ENCODE peak calls at places on chromosomes 11 and 22, in ten cellular contexts. W, A, V, I, M, P, G, U, B and H are unnamed samples.

GRCh38 chr22:42207918-42208317 is 62.5 kb downstream of the TCF20 start:
- DNase-seq in W (no peak), G (no peak), P (no peak), I (no peak), M (no peak), U (no peak), B (no peak), V (no peak), A (no peak), H (no peak)

GRCh38 chr22:25478573-25478972 is 85.9 kb upstream of the GRK3 start:
- DNase-seq in P (no peak), A (no peak), I (peak), M (no peak), W (no peak), U (no peak), V (no peak), G (no peak), B (no peak), H (no peak)

GRCh38 chr11:1565904-1566247 is 6.2 kb downstream of the DUSP8 start:
- DNase-seq in A (no peak), V (no peak), P (no peak), M (no peak), W (no peak), U (no peak), I (no peak), B (no peak), G (no peak), H (no peak)

GRCh38 chr11:72752088-72752914 is at the start of gene ARAP1:
- DNase-seq in A (peak), P (peak), G (peak), U (peak), W (peak), I (peak), M (peak), B (peak), V (peak), H (peak)

GRCh38 chr11:35825386-35825785 is 118.5 kb upstream of the LDLRAD3 start:
- DNase-seq in V (no peak), B (no peak), A (no peak), G (no peak), P (no peak), U (no peak), M (no peak), I (no peak), W (no peak), H (no peak)

GRCh38 chr11:38448284-38448683 is 1850.2 kb upstream of the RAG2 start:
- DNase-seq in W (no peak), I (no peak), P (no peak), G (no peak), A (peak), V (no peak), M (peak), U (no peak), B (no peak), H (no peak)

GRCh38 chr22:22948651-22949611 is 61.3 kb downstream of the IGLL5 start:
- DNase-seq in M (no peak), U (no peak), B (no peak), V (no peak), W (no peak), I (no peak), G (no peak), A (no peak), P (peak), H (no peak)

GRCh38 chr11:34243620-34244493 is 114.0 kb downstream of the ABTB2 start:
- DNase-seq in B (no peak), G (no peak), U (peak), M (no peak), A (no peak), V (no peak), I (peak), W (peak), P (no peak), H (no peak)

GRCh38 chr11:31783264-31783663 is 27.9 kb downstream of the PAX6 start:
- DNase-seq in I (no peak), P (no peak), V (no peak), M (no peak), W (no peak), U (no peak), G (no peak), B (no peak), A (no peak), H (no peak)

GRCh38 chr11:2590131-2590950 is 109.5 kb downstream of the KCNQ1OT1 start:
- DNase-seq in P (peak), U (no peak), G (no peak), V (no peak), I (no peak), M (no peak), A (no peak), W (no peak), B (no peak), H (no peak)

GRCh38 chr11:93518081-93518480 is 25.1 kb downstream of the SMCO4 start:
- DNase-seq in M (no peak), B (no peak), U (no peak), W (no peak), P (no peak), I (no peak), V (no peak), A (no peak), G (no peak), H (no peak)

GRCh38 chr11:64489831-64490441 is 101.1 kb upstream of the SLC22A12 start:
- DNase-seq in M (peak), W (peak), U (peak), G (no peak), B (peak), A (peak), I (peak), P (peak), V (peak), H (peak)

GRCh38 chr22:19509923-19510322 is 14.3 kb downstream of the CLDN5 start:
- DNase-seq in M (no peak), B (no peak), P (peak), I (no peak), A (no peak), W (no peak), U (no peak), V (no peak), G (no peak), H (no peak)

GRCh38 chr11:129383060-129383459 is 7.4 kb downstream of the BARX2 start:
- DNase-seq in I (no peak), W (no peak), B (no peak), V (no peak), U (no peak), A (peak), P (no peak), G (no peak), M (no peak), H (no peak)

GRCh38 chr11:128891912-128892398 is 799 bp downstream of the KCNJ5 start:
- DNase-seq in I (peak), W (no peak), V (no peak), U (no peak), G (no peak), M (no peak), A (no peak), P (no peak), B (no peak), H (no peak)

GRCh38 chr11:94854770-94855633 is 86.8 kb downstream of the AMOTL1 start:
- DNase-seq in U (no peak), I (no peak), P (no peak), W (no peak), M (no peak), G (no peak), V (no peak), A (no peak), B (no peak), H (no peak)

GRCh38 chr11:58494096-58494495 is 13.8 kb downstream of the OR5B21 start:
- DNase-seq in U (no peak), G (no peak), W (no peak), V (no peak), B (no peak), M (no peak), P (no peak), I (no peak), A (no peak), H (no peak)

GRCh38 chr11:4190098-4190497 is 95.5 kb downstream of the RRM1 start:
- DNase-seq in M (no peak), I (no peak), G (no peak), P (no peak), V (no peak), A (no peak), U (no peak), B (no peak), W (no peak), H (no peak)

GRCh38 chr11:1756791-1757771 is 6.6 kb downstream of the CTSD start:
- DNase-seq in A (no peak), V (no peak), W (no peak), B (no peak), U (no peak), G (no peak), M (peak), P (no peak), I (no peak), H (no peak)

GRCh38 chr11:28826807-28827206 is 718.6 kb downstream of the METTL15 start:
- DNase-seq in U (no peak), P (no peak), V (no peak), B (no peak), A (no peak), M (no peak), I (no peak), G (no peak), W (no peak), H (no peak)

GRCh38 chr22:41315586-41315985 is 14.3 kb downstream of the ZC3H7B start:
- DNase-seq in I (no peak), V (no peak), M (no peak), W (no peak), U (no peak), G (no peak), A (no peak), P (no peak), B (no peak), H (no peak)

GRCh38 chr11:12361650-12362049 is 15.7 kb upstream of the PARVA start:
- DNase-seq in I (no peak), M (no peak), B (no peak), U (no peak), G (no peak), A (peak), W (no peak), V (no peak), P (no peak), H (peak)

GRCh38 chr11:13118691-13119090 is 109.6 kb downstream of the RASSF10 start:
- DNase-seq in V (no peak), M (no peak), U (no peak), B (no peak), G (no peak), A (no peak), W (no peak), I (no peak), P (no peak), H (no peak)

GRCh38 chr22:50571264-50572175 is 6.7 kb downstream of the CPT1B start:
- DNase-seq in G (no peak), M (no peak), U (no peak), W (no peak), A (no peak), I (no peak), B (no peak), P (peak), V (no peak), H (no peak)